ENCODE peak calls at places on chromosomes 5 and 9, in nine cellular contexts. B is AG04450, Q is A549, R is cardiac muscle cell, T is colonic mucosa, V is upper lobe of left lung, U is tibial artery, P is lower lobe of right lung, W is IMR-90. M is an unnamed sample.

GRCh38 chr9:27535701-27536118 is 6.1 kb upstream of the MOB3B start:
- DNase-seq in T (no peak), Q (no peak), W (no peak), V (no peak), R (no peak), U (no peak), B (no peak), P (no peak), M (no peak)

GRCh38 chr9:107141967-107142366 is 141.1 kb upstream of the RAD23B start:
- DNase-seq in R (peak), W (peak), T (no peak), P (no peak), B (no peak), U (no peak), V (no peak), Q (no peak), M (no peak)

GRCh38 chr9:96156578-96156977 is 145.4 kb downstream of the HSD17B3 start:
- DNase-seq in R (no peak), Q (no peak), V (no peak), B (no peak), T (no peak), U (no peak), W (no peak), P (no peak), M (no peak)

GRCh38 chr9:82553654-82554366 is 509.1 kb downstream of the RASEF start:
- DNase-seq in R (no peak), U (no peak), P (no peak), B (no peak), W (peak), V (no peak), Q (no peak), T (no peak), M (no peak)

GRCh38 chr9:130423272-130423671 is 21.5 kb upstream of the ASS1 start:
- DNase-seq in V (no peak), U (no peak), W (no peak), Q (no peak), R (peak), T (no peak), P (no peak), B (no peak), M (no peak)

GRCh38 chr9:130193119-130193518 is 20.9 kb downstream of the NCS1 start:
- DNase-seq in T (no peak), Q (no peak), U (no peak), P (no peak), V (no peak), W (no peak), B (no peak), R (no peak), M (no peak)

GRCh38 chr9:114096041-114096511 is 3.0 kb downstream of the KIF12 start:
- DNase-seq in B (no peak), R (no peak), P (no peak), U (peak), Q (peak), W (no peak), T (no peak), V (no peak), M (no peak)

GRCh38 chr5:148033138-148033537 is 30.6 kb upstream of the SPINK5 start:
- DNase-seq in W (no peak), V (no peak), P (no peak), U (no peak), B (no peak), R (no peak), Q (no peak), T (no peak), M (no peak)

GRCh38 chr5:115842089-115842881 is 550 bp downstream of the AP3S1 start:
- DNase-seq in B (no peak), W (no peak), Q (peak), P (no peak), U (no peak), V (no peak), T (peak), R (no peak), M (no peak)

GRCh38 chr5:53416144-53416730 is 64.2 kb upstream of the FST start:
- DNase-seq in P (no peak), T (no peak), Q (no peak), V (no peak), W (no peak), U (no peak), R (no peak), B (no peak), M (no peak)

GRCh38 chr5:55988979-55989612 is 5.7 kb downstream of the IL6ST start:
- DNase-seq in B (no peak), R (no peak), W (no peak), U (no peak), T (no peak), P (no peak), Q (no peak), V (no peak), M (no peak)

GRCh38 chr5:80184235-80185023 is 71.4 kb downstream of the SERINC5 start:
- DNase-seq in B (no peak), W (no peak), P (peak), R (no peak), V (no peak), Q (peak), T (peak), U (no peak), M (no peak)

GRCh38 chr5:62732677-62733121 is 154.1 kb downstream of the LRRC70 start:
- DNase-seq in B (no peak), R (peak), V (no peak), W (peak), P (no peak), Q (no peak), U (no peak), T (no peak), M (no peak)

GRCh38 chr9:96383165-96383939 is at the start of gene SLC35D2:
- DNase-seq in V (peak), U (peak), T (peak), W (peak), B (no peak), R (peak), P (peak), Q (peak), M (no peak)

GRCh38 chr9:1977026-1977425 is 38.1 kb upstream of the SMARCA2 start:
- DNase-seq in U (no peak), W (no peak), Q (no peak), B (no peak), T (no peak), P (no peak), R (no peak), V (no peak), M (no peak)

GRCh38 chr5:168005093-168005492 is 286.4 kb upstream of the WWC1 start:
- DNase-seq in T (no peak), Q (no peak), V (no peak), W (no peak), B (no peak), R (no peak), U (no peak), P (no peak), M (no peak)

GRCh38 chr5:109693535-109694152 is 3.9 kb downstream of the MAN2A1 start:
- DNase-seq in W (peak), R (peak), V (no peak), B (no peak), P (no peak), T (no peak), U (no peak), Q (no peak), M (no peak)

GRCh38 chr5:14367364-14367763 is 214.2 kb upstream of the OTULINL start:
- DNase-seq in W (no peak), P (no peak), U (no peak), Q (no peak), R (no peak), T (no peak), B (no peak), V (no peak), M (no peak)

GRCh38 chr5:122693963-122694362 is 80.9 kb upstream of the SNX2 start:
- DNase-seq in T (no peak), V (no peak), P (no peak), Q (no peak), W (no peak), U (no peak), B (no peak), R (no peak), M (no peak)

GRCh38 chr5:142065273-142065672 is 43.3 kb upstream of the NDFIP1 start:
- DNase-seq in U (peak), T (no peak), B (no peak), R (peak), W (peak), V (no peak), P (no peak), Q (no peak), M (no peak)

GRCh38 chr9:136482046-136482792 is 621 bp downstream of the SEC16A start:
- DNase-seq in W (peak), V (no peak), T (peak), P (no peak), U (no peak), R (peak), Q (no peak), B (no peak), M (no peak)

GRCh38 chr5:124628721-124629596 is 117.5 kb downstream of the ZNF608 start:
- DNase-seq in U (peak), R (peak), W (peak), T (no peak), Q (peak), V (peak), B (peak), P (no peak), M (peak)

GRCh38 chr9:18459958-18460584 is 13.9 kb upstream of the ADAMTSL1 start:
- DNase-seq in R (peak), U (no peak), B (no peak), Q (no peak), W (peak), V (no peak), T (no peak), P (no peak), M (peak)

GRCh38 chr5:124121198-124121597 is 609.2 kb downstream of the CSNK1G3 start:
- DNase-seq in P (no peak), V (no peak), Q (no peak), U (no peak), R (no peak), B (no peak), T (no peak), W (no peak), M (no peak)

GRCh38 chr5:53309653-53310052 is 170.8 kb upstream of the FST start:
- DNase-seq in R (no peak), T (no peak), W (no peak), B (no peak), Q (no peak), U (no peak), V (no peak), P (no peak), M (no peak)

GRCh38 chr9:72315089-72315509 is 49.9 kb downstream of the ZFAND5 start:
- DNase-seq in Q (peak), W (peak), R (peak), U (peak), P (peak), T (peak), V (no peak), B (no peak), M (no peak)

GRCh38 chr5:161167001-161167765 is 315.2 kb upstream of the ATP10B start:
- DNase-seq in T (no peak), V (no peak), W (no peak), Q (no peak), U (no peak), R (no peak), P (no peak), B (no peak), M (no peak)

GRCh38 chr9:33418090-33418489 is 15.7 kb upstream of the AQP7 start:
- DNase-seq in V (peak), R (no peak), Q (no peak), B (no peak), T (peak), U (no peak), P (no peak), W (no peak), M (no peak)

GRCh38 chr5:72363146-72363802 is 43.1 kb downstream of the PTCD2 start:
- DNase-seq in Q (no peak), B (peak), T (no peak), V (no peak), U (no peak), R (peak), W (peak), P (no peak), M (peak)

GRCh38 chr9:134358026-134358967 is 32.0 kb downstream of the RXRA start:
- DNase-seq in B (no peak), T (no peak), V (peak), R (peak), W (peak), P (peak), Q (no peak), U (no peak), M (no peak)

GRCh38 chr9:35906923-35907699 is 1.1 kb downstream of the HRCT1 start:
- DNase-seq in R (peak), U (peak), P (peak), T (no peak), B (no peak), W (peak), V (peak), Q (no peak), M (peak)

GRCh38 chr9:72951520-72952393 is 1.1 kb downstream of the ALDH1A1 start:
- DNase-seq in P (no peak), U (no peak), W (no peak), B (no peak), T (peak), V (no peak), Q (no peak), R (no peak), M (no peak)

GRCh38 chr5:94395468-94395867 is 222.9 kb downstream of the KIAA0825 start:
- DNase-seq in R (no peak), Q (no peak), U (no peak), T (no peak), B (no peak), P (no peak), V (no peak), W (no peak), M (no peak)

GRCh38 chr9:113943112-113944009 is 67.3 kb downstream of the ZNF618 start:
- DNase-seq in W (no peak), V (no peak), P (no peak), B (no peak), T (peak), R (no peak), U (no peak), Q (no peak), M (no peak)

GRCh38 chr5:169280696-169281095 is 20.2 kb downstream of the SLIT3 start:
- DNase-seq in R (no peak), Q (no peak), V (no peak), B (no peak), U (no peak), W (no peak), P (no peak), T (no peak), M (no peak)

GRCh38 chr5:43104102-43104501 is 16.6 kb upstream of the ZNF131 start:
- DNase-seq in T (no peak), V (no peak), P (no peak), W (no peak), U (no peak), B (no peak), Q (no peak), R (peak), M (no peak)

DNA sequence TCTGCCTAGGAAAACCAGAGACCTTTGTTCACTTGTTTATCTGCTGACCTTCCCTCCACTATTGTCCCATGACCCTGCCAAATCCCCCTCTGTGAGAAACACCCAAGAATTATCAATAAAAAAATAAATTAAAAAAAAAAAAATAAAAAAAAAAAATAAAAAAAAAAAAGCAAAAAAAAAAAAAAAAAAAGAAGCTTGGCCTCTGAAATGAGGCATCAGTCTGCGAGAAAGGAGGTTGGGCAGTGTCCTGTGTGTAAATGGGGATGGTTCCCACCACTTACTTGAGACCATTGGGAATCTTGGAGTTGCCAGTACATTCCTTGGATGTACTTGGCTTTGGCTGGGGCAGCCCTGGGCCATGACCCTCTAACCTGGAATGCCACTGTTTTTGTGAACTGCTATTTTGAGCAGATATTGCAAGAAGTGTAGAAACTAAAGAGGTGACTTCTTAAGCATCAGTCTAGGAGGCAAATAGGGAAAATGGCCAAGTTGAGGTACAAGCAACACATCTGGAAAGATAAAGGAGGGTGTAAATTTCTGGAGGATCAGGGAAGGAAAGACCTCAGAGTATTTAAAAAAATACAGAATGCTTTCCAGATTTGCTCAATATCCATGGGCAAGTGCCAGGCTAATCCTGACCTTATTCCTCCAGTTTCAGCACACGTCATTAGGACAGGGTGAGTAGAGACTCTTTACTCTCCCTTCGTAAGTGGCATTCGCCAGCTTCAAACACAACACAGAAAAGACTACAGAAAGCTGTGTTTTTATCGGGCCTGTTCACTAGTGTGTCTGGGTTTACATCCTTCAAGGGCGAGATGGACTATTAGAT is 58.1 kb downstream of the HSPA4 start:
- DNase-seq in T (no peak), B (no peak), R (peak), W (no peak), P (no peak), V (no peak), U (peak), Q (no peak), M (no peak)
- TF ChIP-seq CTCF in T (no peak), B (no peak), R (no peak), W (no peak), P (no peak), V (no peak), U (no peak), Q (no peak), M (no peak)

GRCh38 chr9:127977877-127978647 is 2.7 kb downstream of the EEIG1 start:
- DNase-seq in Q (peak), P (peak), B (peak), V (no peak), R (peak), U (peak), W (peak), T (peak), M (peak)
- TF ChIP-seq CTCF in Q (no peak), P (no peak), B (peak), V (no peak), R (no peak), U (peak), W (no peak), T (no peak), M (peak)

DNA sequence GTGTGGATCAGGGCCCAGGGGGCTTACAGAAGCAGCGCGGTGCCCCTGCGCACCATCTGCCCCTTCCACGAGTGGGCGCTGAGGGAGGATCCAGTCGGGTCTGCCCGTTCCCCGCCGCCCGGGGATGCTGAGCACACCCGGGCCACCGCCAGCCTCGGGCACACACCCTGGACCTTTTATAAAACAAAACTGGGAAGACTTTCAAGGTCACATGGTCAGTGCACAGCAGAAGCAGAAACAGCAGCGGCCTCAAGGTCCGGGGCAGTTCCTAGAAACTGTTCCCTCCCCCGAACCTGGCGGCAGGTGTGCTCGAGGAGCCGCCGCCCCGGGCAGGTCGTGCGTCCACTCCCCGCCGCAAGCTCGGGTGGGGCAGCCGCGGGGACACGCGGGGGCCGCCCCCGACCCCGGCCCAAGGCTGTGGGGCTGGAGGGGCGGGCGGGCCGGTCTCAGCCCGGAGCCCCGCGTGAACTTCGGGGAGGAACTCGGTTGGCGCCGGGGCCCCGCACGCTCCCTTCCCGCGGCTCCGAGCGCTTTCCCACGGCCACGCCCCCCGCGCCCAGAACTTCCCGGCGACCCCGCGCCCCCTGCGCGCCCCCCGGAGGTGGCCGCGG is 619 bp upstream of the PPP1R26 start:
- DNase-seq in Q (peak), B (no peak), T (peak), V (peak), R (peak), W (no peak), U (no peak), P (peak), M (no peak)
- TF ChIP-seq CTCF in Q (peak), B (peak), T (no peak), V (peak), R (peak), W (peak), U (no peak), P (peak), M (peak)

DNA sequence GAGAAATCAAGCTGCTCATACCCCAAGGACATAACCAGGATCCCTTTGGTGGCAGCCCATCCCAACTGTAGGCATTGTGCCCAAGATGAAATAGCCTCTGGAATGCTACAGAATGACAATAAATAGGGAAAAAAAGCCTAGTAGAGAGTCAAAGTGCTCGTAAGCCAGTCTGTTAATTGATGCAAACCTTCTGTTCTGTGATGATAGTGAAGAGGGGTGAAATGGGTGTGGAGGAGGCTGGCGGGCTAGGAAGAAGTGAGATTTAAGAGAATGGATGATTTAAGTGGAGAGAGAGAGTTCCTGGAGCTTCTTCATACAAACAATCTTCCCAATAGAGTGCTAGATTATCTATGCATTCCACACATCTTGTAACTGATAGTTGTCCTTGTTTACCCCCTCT is 301.0 kb upstream of the PCSK5 start:
- DNase-seq in T (no peak), V (no peak), U (no peak), W (no peak), R (no peak), B (no peak), Q (no peak), P (no peak), M (no peak)
- TF ChIP-seq CTCF in T (no peak), V (no peak), U (no peak), W (no peak), R (no peak), B (no peak), Q (no peak), P (no peak), M (no peak)

GRCh38 chr5:134561871-134562296 is 36.4 kb downstream of the JADE2 start:
- DNase-seq in B (no peak), U (no peak), Q (peak), V (no peak), P (no peak), T (no peak), W (peak), R (peak), M (no peak)
- TF ChIP-seq CTCF in B (peak), U (no peak), Q (peak), V (peak), P (peak), T (no peak), W (peak), R (peak), M (peak)

DNA sequence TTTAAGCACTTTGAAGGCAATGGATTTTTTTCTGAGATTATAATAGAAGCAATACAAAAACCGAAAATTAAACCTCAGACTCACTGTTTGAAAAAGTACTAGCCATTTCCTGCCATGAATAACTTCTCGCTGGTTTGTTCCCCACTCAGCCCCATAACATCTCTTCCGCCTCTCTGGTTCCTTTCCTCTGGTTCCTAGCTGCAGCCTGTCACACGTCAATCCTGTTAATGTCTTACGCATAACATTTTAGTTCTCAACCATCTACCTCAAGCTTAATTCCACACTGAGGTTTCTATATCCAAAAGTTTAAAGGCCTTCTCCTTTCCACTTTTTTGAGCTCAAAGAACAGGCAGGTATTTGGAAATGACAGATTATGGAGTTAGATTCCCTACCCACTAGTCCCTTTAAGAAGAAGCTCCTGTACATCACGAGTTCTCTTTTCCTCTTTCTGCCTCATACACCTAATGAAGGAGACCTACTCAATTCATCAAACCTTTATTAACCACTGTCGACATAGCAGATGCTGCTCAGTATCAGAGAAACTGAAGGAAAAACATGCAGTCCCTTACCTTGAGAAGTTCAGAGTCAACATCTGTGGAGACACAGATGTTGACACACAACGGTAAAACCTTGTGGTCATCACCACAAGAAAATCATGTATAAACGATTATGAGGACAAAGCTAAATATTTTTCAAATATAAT is 243.0 kb upstream of the PTGER4 start:
- DNase-seq in W (no peak), R (no peak), U (no peak), B (no peak), Q (no peak), V (no peak), P (no peak), T (no peak), M (no peak)
- TF ChIP-seq CTCF in W (no peak), R (no peak), U (no peak), B (no peak), Q (no peak), V (no peak), P (no peak), T (no peak), M (no peak)

M was measured in AG09319.